ENCODE peak calls at places on chromosomes 1 and 21, in nine cellular contexts. One of them, this sample, is unnamed.

GRCh38 chr1:93811646-93812045 is 67.4 kb downstream of the DNTTIP2 start:
- DNase-seq in lower lobe of right lung: no peak
- DNase-seq in T follicular helper cell: no peak
- DNase-seq in left cardiac atrium: no peak
- DNase-seq in T-helper 17 cell: no peak
- DNase-seq in right atrium auricular region: no peak
- DNase-seq in hepatocyte: no peak
- DNase-seq in fibroblast of lung: no peak
- DNase-seq in HCT116: no peak
- DNase-seq in this sample: no peak

GRCh38 chr1:72394457-72394856 is 112.1 kb upstream of the NEGR1 start:
- DNase-seq in left cardiac atrium: no peak
- DNase-seq in fibroblast of lung: no peak
- DNase-seq in hepatocyte: no peak
- DNase-seq in right atrium auricular region: no peak
- DNase-seq in T follicular helper cell: no peak
- DNase-seq in lower lobe of right lung: no peak
- DNase-seq in T-helper 17 cell: no peak
- DNase-seq in HCT116: no peak
- DNase-seq in this sample: no peak

GRCh38 chr1:115642168-115643072 is 650 bp downstream of the VANGL1 start:
- DNase-seq in lower lobe of right lung: peak; percentile 62
- DNase-seq in right atrium auricular region: no peak
- DNase-seq in T follicular helper cell: no peak
- DNase-seq in T-helper 17 cell: no peak
- DNase-seq in left cardiac atrium: peak; percentile 59
- DNase-seq in fibroblast of lung: peak; percentile 23
- DNase-seq in hepatocyte: peak; percentile 74
- DNase-seq in HCT116: no peak
- DNase-seq in this sample: peak; percentile 72

GRCh38 chr1:150696151-150696550 is 803 bp downstream of the GOLPH3L start:
- DNase-seq in HCT116: no peak
- DNase-seq in fibroblast of lung: no peak
- DNase-seq in hepatocyte: no peak
- DNase-seq in left cardiac atrium: no peak
- DNase-seq in T-helper 17 cell: no peak
- DNase-seq in T follicular helper cell: no peak
- DNase-seq in right atrium auricular region: no peak
- DNase-seq in lower lobe of right lung: no peak
- DNase-seq in this sample: no peak

GRCh38 chr1:75482951-75483350 is 128.0 kb downstream of the SLC44A5 start:
- DNase-seq in T follicular helper cell: no peak
- DNase-seq in right atrium auricular region: no peak
- DNase-seq in hepatocyte: no peak
- DNase-seq in left cardiac atrium: no peak
- DNase-seq in HCT116: no peak
- DNase-seq in fibroblast of lung: no peak
- DNase-seq in T-helper 17 cell: no peak
- DNase-seq in lower lobe of right lung: no peak
- DNase-seq in this sample: no peak

GRCh38 chr1:77040817-77041216 is 173.5 kb downstream of the ST6GALNAC5 start:
- DNase-seq in right atrium auricular region: no peak
- DNase-seq in left cardiac atrium: no peak
- DNase-seq in fibroblast of lung: no peak
- DNase-seq in HCT116: no peak
- DNase-seq in hepatocyte: no peak
- DNase-seq in T-helper 17 cell: no peak
- DNase-seq in lower lobe of right lung: no peak
- DNase-seq in T follicular helper cell: no peak
- DNase-seq in this sample: no peak

GRCh38 chr1:31376374-31377134 is 3.7 kb upstream of the FABP3 start:
- DNase-seq in left cardiac atrium: no peak
- DNase-seq in fibroblast of lung: peak; percentile 99
- DNase-seq in T follicular helper cell: no peak
- DNase-seq in right atrium auricular region: no peak
- DNase-seq in T-helper 17 cell: no peak
- DNase-seq in HCT116: no peak
- DNase-seq in lower lobe of right lung: no peak
- DNase-seq in hepatocyte: peak; percentile 87
- DNase-seq in this sample: peak; percentile 49

GRCh38 chr1:160251687-160252526 is 10.4 kb downstream of the DCAF8 start:
- DNase-seq in HCT116: peak; percentile 38
- DNase-seq in lower lobe of right lung: peak; percentile 60
- DNase-seq in right atrium auricular region: peak; percentile 70
- DNase-seq in hepatocyte: peak; percentile 87
- DNase-seq in fibroblast of lung: peak; percentile 83
- DNase-seq in T-helper 17 cell: peak; percentile 16
- DNase-seq in T follicular helper cell: peak; percentile 44
- DNase-seq in left cardiac atrium: peak; percentile 75
- DNase-seq in this sample: no peak

GRCh38 chr1:26349196-26349885 is 4.6 kb downstream of the CRYBG2 start:
- DNase-seq in T-helper 17 cell: no peak
- DNase-seq in hepatocyte: peak; percentile 7
- DNase-seq in right atrium auricular region: no peak
- DNase-seq in HCT116: no peak
- DNase-seq in fibroblast of lung: peak; percentile 39
- DNase-seq in left cardiac atrium: no peak
- DNase-seq in T follicular helper cell: no peak
- DNase-seq in lower lobe of right lung: no peak
- DNase-seq in this sample: no peak

GRCh38 chr1:182588460-182589396 is at the start of gene RNASEL:
- DNase-seq in T-helper 17 cell: peak; percentile 29
- DNase-seq in right atrium auricular region: peak; percentile 74
- DNase-seq in fibroblast of lung: peak; percentile 71
- DNase-seq in left cardiac atrium: peak; percentile 84
- DNase-seq in T follicular helper cell: peak; percentile 42
- DNase-seq in hepatocyte: peak; percentile 88
- DNase-seq in HCT116: peak; percentile 35
- DNase-seq in lower lobe of right lung: peak; percentile 85
- DNase-seq in this sample: peak; percentile 89

GRCh38 chr1:87437663-87438295 is 109.1 kb downstream of the LMO4 start:
- DNase-seq in T follicular helper cell: no peak
- DNase-seq in lower lobe of right lung: no peak
- DNase-seq in fibroblast of lung: no peak
- DNase-seq in hepatocyte: no peak
- DNase-seq in left cardiac atrium: no peak
- DNase-seq in right atrium auricular region: no peak
- DNase-seq in HCT116: no peak
- DNase-seq in T-helper 17 cell: no peak
- DNase-seq in this sample: no peak

GRCh38 chr1:3775498-3776230 is 3.1 kb downstream of the SMIM1 start:
- DNase-seq in T follicular helper cell: peak; percentile 31
- DNase-seq in lower lobe of right lung: peak; percentile 77
- DNase-seq in fibroblast of lung: peak; percentile 71
- DNase-seq in T-helper 17 cell: peak; percentile 32
- DNase-seq in hepatocyte: peak; percentile 78
- DNase-seq in right atrium auricular region: no peak
- DNase-seq in HCT116: peak; percentile 64
- DNase-seq in left cardiac atrium: peak; percentile 73
- DNase-seq in this sample: no peak

GRCh38 chr1:145788580-145788979 is 35.3 kb downstream of the RNF115 start:
- DNase-seq in left cardiac atrium: no peak
- DNase-seq in hepatocyte: no peak
- DNase-seq in HCT116: no peak
- DNase-seq in lower lobe of right lung: no peak
- DNase-seq in T-helper 17 cell: no peak
- DNase-seq in T follicular helper cell: no peak
- DNase-seq in fibroblast of lung: no peak
- DNase-seq in right atrium auricular region: no peak
- DNase-seq in this sample: no peak

GRCh38 chr1:231934797-231935196 is 308.2 kb downstream of the DISC1 start:
- DNase-seq in HCT116: no peak
- DNase-seq in T follicular helper cell: no peak
- DNase-seq in lower lobe of right lung: no peak
- DNase-seq in hepatocyte: peak; percentile 48
- DNase-seq in left cardiac atrium: peak; percentile 41
- DNase-seq in T-helper 17 cell: no peak
- DNase-seq in fibroblast of lung: peak; percentile 48
- DNase-seq in right atrium auricular region: no peak
- DNase-seq in this sample: no peak

GRCh38 chr1:159964144-159964543 is 10.1 kb upstream of the SLAMF9 start:
- DNase-seq in T follicular helper cell: no peak
- DNase-seq in right atrium auricular region: no peak
- DNase-seq in fibroblast of lung: no peak
- DNase-seq in lower lobe of right lung: no peak
- DNase-seq in hepatocyte: no peak
- DNase-seq in HCT116: no peak
- DNase-seq in T-helper 17 cell: no peak
- DNase-seq in left cardiac atrium: no peak
- DNase-seq in this sample: peak; percentile 12

GRCh38 chr1:15723631-15724246 is 12.3 kb upstream of the SLC25A34 start:
- DNase-seq in hepatocyte: no peak
- DNase-seq in fibroblast of lung: no peak
- DNase-seq in HCT116: no peak
- DNase-seq in left cardiac atrium: no peak
- DNase-seq in T-helper 17 cell: no peak
- DNase-seq in T follicular helper cell: no peak
- DNase-seq in lower lobe of right lung: no peak
- DNase-seq in right atrium auricular region: no peak
- DNase-seq in this sample: no peak

GRCh38 chr1:24725209-24725651 is 20.0 kb upstream of the CLIC4 start:
- DNase-seq in T follicular helper cell: no peak
- DNase-seq in HCT116: no peak
- DNase-seq in right atrium auricular region: no peak
- DNase-seq in fibroblast of lung: no peak
- DNase-seq in T-helper 17 cell: no peak
- DNase-seq in left cardiac atrium: no peak
- DNase-seq in hepatocyte: no peak
- DNase-seq in lower lobe of right lung: no peak
- DNase-seq in this sample: no peak

GRCh38 chr21:35138665-35139381 is 89.7 kb upstream of the RUNX1 start:
- DNase-seq in T follicular helper cell: peak; percentile 7
- DNase-seq in T-helper 17 cell: no peak
- DNase-seq in HCT116: peak; percentile 93
- DNase-seq in right atrium auricular region: no peak
- DNase-seq in left cardiac atrium: no peak
- DNase-seq in fibroblast of lung: peak; percentile 31
- DNase-seq in hepatocyte: peak; percentile 17
- DNase-seq in lower lobe of right lung: no peak
- DNase-seq in this sample: no peak

GRCh38 chr1:156371553-156372264 is 2.7 kb downstream of the RHBG start:
- DNase-seq in left cardiac atrium: peak; percentile 64
- DNase-seq in T follicular helper cell: no peak
- DNase-seq in right atrium auricular region: no peak
- DNase-seq in hepatocyte: peak; percentile 79
- DNase-seq in lower lobe of right lung: peak; percentile 82
- DNase-seq in HCT116: no peak
- DNase-seq in fibroblast of lung: peak; percentile 78
- DNase-seq in T-helper 17 cell: no peak
- DNase-seq in this sample: no peak

GRCh38 chr1:115564201-115564600 is 77.6 kb upstream of the VANGL1 start:
- DNase-seq in T follicular helper cell: no peak
- DNase-seq in left cardiac atrium: no peak
- DNase-seq in HCT116: no peak
- DNase-seq in fibroblast of lung: no peak
- DNase-seq in hepatocyte: no peak
- DNase-seq in T-helper 17 cell: no peak
- DNase-seq in right atrium auricular region: no peak
- DNase-seq in lower lobe of right lung: no peak
- DNase-seq in this sample: no peak

GRCh38 chr1:173300249-173301044 is 93.3 kb upstream of the TNFSF4 start:
- DNase-seq in T-helper 17 cell: no peak
- DNase-seq in lower lobe of right lung: no peak
- DNase-seq in hepatocyte: no peak
- DNase-seq in fibroblast of lung: no peak
- DNase-seq in left cardiac atrium: no peak
- DNase-seq in right atrium auricular region: no peak
- DNase-seq in HCT116: no peak
- DNase-seq in T follicular helper cell: no peak
- DNase-seq in this sample: no peak

GRCh38 chr21:38439336-38439900 is 58.9 kb downstream of the ERG start:
- DNase-seq in lower lobe of right lung: no peak
- DNase-seq in fibroblast of lung: no peak
- DNase-seq in T follicular helper cell: no peak
- DNase-seq in T-helper 17 cell: no peak
- DNase-seq in left cardiac atrium: no peak
- DNase-seq in right atrium auricular region: no peak
- DNase-seq in HCT116: no peak
- DNase-seq in hepatocyte: no peak
- DNase-seq in this sample: no peak

GRCh38 chr1:54114001-54114400 is 38.8 kb downstream of the CDCP2 start:
- DNase-seq in HCT116: no peak
- DNase-seq in fibroblast of lung: no peak
- DNase-seq in lower lobe of right lung: no peak
- DNase-seq in hepatocyte: no peak
- DNase-seq in right atrium auricular region: no peak
- DNase-seq in T-helper 17 cell: no peak
- DNase-seq in T follicular helper cell: no peak
- DNase-seq in left cardiac atrium: no peak
- DNase-seq in this sample: no peak

GRCh38 chr1:19096036-19096833 is 113.8 kb downstream of the UBR4 start:
- DNase-seq in lower lobe of right lung: peak; percentile 66
- DNase-seq in HCT116: peak; percentile 6
- DNase-seq in fibroblast of lung: no peak
- DNase-seq in T follicular helper cell: no peak
- DNase-seq in left cardiac atrium: peak; percentile 44
- DNase-seq in right atrium auricular region: no peak
- DNase-seq in T-helper 17 cell: no peak
- DNase-seq in hepatocyte: peak; percentile 56
- DNase-seq in this sample: no peak

GRCh38 chr1:117783586-117784396 is 145.6 kb downstream of the GDAP2 start:
- DNase-seq in fibroblast of lung: no peak
- DNase-seq in left cardiac atrium: no peak
- DNase-seq in T-helper 17 cell: no peak
- DNase-seq in HCT116: no peak
- DNase-seq in hepatocyte: no peak
- DNase-seq in right atrium auricular region: no peak
- DNase-seq in T follicular helper cell: no peak
- DNase-seq in lower lobe of right lung: no peak
- DNase-seq in this sample: no peak

GRCh38 chr1:75083848-75084514 is 50.2 kb upstream of the LHX8 start:
- DNase-seq in hepatocyte: no peak
- DNase-seq in HCT116: no peak
- DNase-seq in T-helper 17 cell: no peak
- DNase-seq in T follicular helper cell: no peak
- DNase-seq in lower lobe of right lung: no peak
- DNase-seq in right atrium auricular region: no peak
- DNase-seq in fibroblast of lung: no peak
- DNase-seq in left cardiac atrium: no peak
- DNase-seq in this sample: no peak

GRCh38 chr21:32481875-32482408 is 69.4 kb downstream of the EVA1C start:
- DNase-seq in T-helper 17 cell: no peak
- DNase-seq in right atrium auricular region: no peak
- DNase-seq in lower lobe of right lung: no peak
- DNase-seq in HCT116: no peak
- DNase-seq in left cardiac atrium: no peak
- DNase-seq in hepatocyte: no peak
- DNase-seq in fibroblast of lung: no peak
- DNase-seq in T follicular helper cell: no peak
- DNase-seq in this sample: no peak

GRCh38 chr1:219931033-219931432 is 2.7 kb upstream of the SLC30A10 start:
- DNase-seq in lower lobe of right lung: no peak
- DNase-seq in T-helper 17 cell: no peak
- DNase-seq in hepatocyte: peak; percentile 59
- DNase-seq in right atrium auricular region: no peak
- DNase-seq in fibroblast of lung: no peak
- DNase-seq in HCT116: no peak
- DNase-seq in T follicular helper cell: no peak
- DNase-seq in left cardiac atrium: no peak
- DNase-seq in this sample: no peak

GRCh38 chr1:175481126-175482071 is 262.0 kb downstream of the TNR start:
- DNase-seq in fibroblast of lung: peak; percentile 19
- DNase-seq in right atrium auricular region: no peak
- DNase-seq in HCT116: no peak
- DNase-seq in hepatocyte: no peak
- DNase-seq in T follicular helper cell: no peak
- DNase-seq in T-helper 17 cell: no peak
- DNase-seq in left cardiac atrium: no peak
- DNase-seq in lower lobe of right lung: no peak
- DNase-seq in this sample: no peak